ENCODE peak calls at places on chromosomes 4 and X, in seven cellular contexts. Q is T follicular helper cell, A is HT-29, M is GM04503, Z is NCI-H2081, D is stromal cell of bone marrow, V is DND-41. T is an unnamed sample.

GRCh38 chrX:70504772-70505450 is 60.3 kb downstream of the DLG3 start:
- DNase-seq in D (no peak), Q (no peak), M (no peak), Z (no peak), V (no peak), A (no peak), T (no peak)

GRCh38 chr4:706834-707598 is 1.4 kb downstream of the PCGF3 start:
- DNase-seq in Q (no peak), M (no peak), Z (no peak), D (no peak), V (no peak), A (no peak), T (no peak)

GRCh38 chrX:48761674-48762471 is at the start of gene GLOD5:
- DNase-seq in V (peak), Q (no peak), M (no peak), A (peak), Z (peak), D (no peak), T (no peak)

GRCh38 chr4:185218312-185218711 is 8.9 kb downstream of the SNX25 start:
- DNase-seq in A (no peak), M (no peak), Q (no peak), V (no peak), Z (no peak), D (no peak), T (no peak)

GRCh38 chr4:15294202-15294601 is 133.6 kb upstream of the C1QTNF7 start:
- DNase-seq in A (no peak), Q (no peak), Z (no peak), D (no peak), V (no peak), M (no peak), T (no peak)

GRCh38 chr4:10622728-10623127 is 61.8 kb downstream of the CLNK start:
- DNase-seq in Q (no peak), Z (no peak), D (no peak), A (peak), V (no peak), M (no peak), T (peak)

GRCh38 chr4:122341906-122342305 is 36.9 kb upstream of the ADAD1 start:
- DNase-seq in Z (no peak), Q (no peak), A (no peak), D (peak), V (no peak), M (peak), T (no peak)

GRCh38 chrX:72554448-72555140 is 18.0 kb downstream of the HDAC8 start:
- DNase-seq in Z (no peak), Q (no peak), M (no peak), D (no peak), A (peak), V (no peak), T (no peak)

GRCh38 chrX:153411988-153412574 is 809 bp downstream of the ZFP92 start:
- DNase-seq in Z (peak), V (no peak), A (no peak), M (no peak), Q (no peak), D (no peak), T (no peak)

GRCh38 chr4:106325800-106326199 is 9.4 kb downstream of the AIMP1 start:
- DNase-seq in Z (no peak), M (no peak), D (no peak), A (no peak), V (no peak), Q (no peak), T (no peak)

GRCh38 chr4:924107-925096 is 7.7 kb downstream of the GAK start:
- DNase-seq in A (no peak), V (no peak), D (no peak), Z (no peak), M (no peak), Q (no peak), T (peak)

GRCh38 chr4:53192496-53192895 is 173.4 kb downstream of the SCFD2 start:
- DNase-seq in V (no peak), D (no peak), A (no peak), M (no peak), Q (no peak), Z (no peak), T (no peak)

GRCh38 chr4:8345053-8345945 is 75.7 kb downstream of the HTRA3 start:
- DNase-seq in V (no peak), Z (no peak), A (no peak), Q (no peak), M (no peak), D (no peak), T (no peak)

GRCh38 chrX:1466971-1467561 is 14.4 kb upstream of the ASMTL start:
- DNase-seq in V (peak), Z (no peak), Q (no peak), A (no peak), M (no peak), D (no peak), T (peak)

GRCh38 chr4:6576512-6576911 is 1.5 kb downstream of the MAN2B2 start:
- DNase-seq in A (peak), D (no peak), M (no peak), V (no peak), Q (no peak), Z (peak), T (no peak)

GRCh38 chrX:17617794-17618193 is 119.5 kb upstream of the SCML1 start:
- DNase-seq in Z (no peak), M (no peak), A (no peak), D (no peak), V (no peak), Q (no peak), T (no peak)

GRCh38 chr4:1058198-1058996 is 47.0 kb downstream of the FGFRL1 start:
- DNase-seq in D (no peak), Z (no peak), M (no peak), A (peak), Q (no peak), V (no peak), T (no peak)

GRCh38 chr4:1413221-1413663 is 7.0 kb upstream of the NKX1-1 start:
- DNase-seq in Q (no peak), M (no peak), A (no peak), Z (no peak), D (no peak), V (no peak), T (no peak)

GRCh38 chrX:45912316-45912715 is 632.9 kb downstream of the ZNF674 start:
- DNase-seq in Z (no peak), D (no peak), M (no peak), A (no peak), V (no peak), Q (no peak), T (no peak)

GRCh38 chr4:109411964-109412363 is 21.7 kb upstream of the SEC24B start:
- DNase-seq in M (no peak), Q (no peak), Z (no peak), A (no peak), D (no peak), V (no peak), T (no peak)

GRCh38 chr4:157048248-157048647 is 27.7 kb upstream of the GLRB start:
- DNase-seq in V (no peak), D (peak), A (no peak), Q (no peak), Z (no peak), M (peak), T (no peak)

GRCh38 chr4:4289055-4289454 is 899 bp downstream of the LYAR start:
- DNase-seq in D (no peak), Q (no peak), A (peak), Z (no peak), M (no peak), V (no peak), T (no peak)

GRCh38 chrX:88605222-88605583 is 141.8 kb upstream of the CPXCR1 start:
- DNase-seq in Q (no peak), M (no peak), V (no peak), D (no peak), Z (no peak), A (no peak), T (no peak)

GRCh38 chrX:24619647-24620046 is 27.5 kb downstream of the PCYT1B start:
- DNase-seq in A (no peak), Z (peak), Q (no peak), D (peak), V (no peak), M (peak), T (no peak)

GRCh38 chr4:10639100-10639499 is 45.5 kb downstream of the CLNK start:
- DNase-seq in Q (no peak), D (no peak), A (no peak), V (no peak), Z (no peak), M (no peak), T (no peak)

GRCh38 chrX:107117993-107118321 is 665 bp downstream of the RBM41 start:
- DNase-seq in A (no peak), Z (no peak), D (no peak), M (no peak), V (no peak), Q (no peak), T (no peak)